ENCODE peak calls at places on chromosomes 3 and 15, in ten cellular contexts. One of them, this sample, is unnamed.

GRCh38 chr3:45153658-45154437 is 7.7 kb upstream of the CDCP1 start:
- DNase-seq in breast epithelium: no peak
- DNase-seq in B cell: no peak
- DNase-seq in LNCaP clone FGC: no peak
- DNase-seq in ovary: no peak
- DNase-seq in GM12878: no peak
- DNase-seq in brain microvascular endothelial cell: peak; percentile 56
- DNase-seq in GM10248: no peak
- DNase-seq in neural crest cell: no peak
- DNase-seq in CD4-positive, alpha-beta T cell: no peak
- DNase-seq in this sample: no peak

GRCh38 chr3:190117995-190118394 is 2.7 kb downstream of the P3H2 start:
- DNase-seq in breast epithelium: no peak
- DNase-seq in GM10248: no peak
- DNase-seq in B cell: no peak
- DNase-seq in GM12878: no peak
- DNase-seq in ovary: no peak
- DNase-seq in CD4-positive, alpha-beta T cell: no peak
- DNase-seq in neural crest cell: no peak
- DNase-seq in brain microvascular endothelial cell: no peak
- DNase-seq in LNCaP clone FGC: no peak
- DNase-seq in this sample: no peak

GRCh38 chr15:66774001-66774814 is 72.2 kb downstream of the SMAD6 start:
- DNase-seq in B cell: peak; percentile 83
- DNase-seq in breast epithelium: peak; percentile 89
- DNase-seq in ovary: peak; percentile 82
- DNase-seq in GM12878: no peak
- DNase-seq in brain microvascular endothelial cell: peak; percentile 59
- DNase-seq in neural crest cell: peak; percentile 92
- DNase-seq in LNCaP clone FGC: peak; percentile 23
- DNase-seq in CD4-positive, alpha-beta T cell: peak; percentile 29
- DNase-seq in GM10248: peak; percentile 80
- DNase-seq in this sample: peak; percentile 94

GRCh38 chr3:12336099-12336498 is 47.2 kb downstream of the PPARG start:
- DNase-seq in GM10248: no peak
- DNase-seq in ovary: no peak
- DNase-seq in breast epithelium: no peak
- DNase-seq in CD4-positive, alpha-beta T cell: no peak
- DNase-seq in neural crest cell: no peak
- DNase-seq in LNCaP clone FGC: no peak
- DNase-seq in B cell: no peak
- DNase-seq in brain microvascular endothelial cell: peak; percentile 9
- DNase-seq in GM12878: no peak
- DNase-seq in this sample: no peak

GRCh38 chr15:60727260-60727659 is 248.3 kb upstream of the ICE2 start:
- DNase-seq in GM10248: no peak
- DNase-seq in LNCaP clone FGC: no peak
- DNase-seq in brain microvascular endothelial cell: no peak
- DNase-seq in neural crest cell: no peak
- DNase-seq in ovary: no peak
- DNase-seq in breast epithelium: no peak
- DNase-seq in GM12878: no peak
- DNase-seq in B cell: no peak
- DNase-seq in CD4-positive, alpha-beta T cell: no peak
- DNase-seq in this sample: no peak

GRCh38 chr15:74034206-74034755 is 39.8 kb downstream of the PML start:
- DNase-seq in LNCaP clone FGC: no peak
- DNase-seq in GM10248: no peak
- DNase-seq in neural crest cell: no peak
- DNase-seq in GM12878: no peak
- DNase-seq in ovary: no peak
- DNase-seq in breast epithelium: no peak
- DNase-seq in CD4-positive, alpha-beta T cell: no peak
- DNase-seq in B cell: no peak
- DNase-seq in brain microvascular endothelial cell: no peak
- DNase-seq in this sample: no peak

GRCh38 chr3:31890742-31891469 is 90.2 kb downstream of the OSBPL10 start:
- DNase-seq in ovary: no peak
- DNase-seq in breast epithelium: no peak
- DNase-seq in brain microvascular endothelial cell: no peak
- DNase-seq in GM12878: no peak
- DNase-seq in neural crest cell: no peak
- DNase-seq in LNCaP clone FGC: no peak
- DNase-seq in GM10248: no peak
- DNase-seq in B cell: no peak
- DNase-seq in CD4-positive, alpha-beta T cell: no peak
- DNase-seq in this sample: no peak

GRCh38 chr15:58064119-58065010 is 1.1 kb downstream of the ALDH1A2 start:
- DNase-seq in GM12878: no peak
- DNase-seq in LNCaP clone FGC: no peak
- DNase-seq in ovary: no peak
- DNase-seq in GM10248: no peak
- DNase-seq in neural crest cell: no peak
- DNase-seq in breast epithelium: no peak
- DNase-seq in brain microvascular endothelial cell: no peak
- DNase-seq in CD4-positive, alpha-beta T cell: no peak
- DNase-seq in B cell: no peak
- DNase-seq in this sample: no peak

GRCh38 chr3:192920406-192920805 is 2.8 kb upstream of the MB21D2 start:
- DNase-seq in breast epithelium: no peak
- DNase-seq in LNCaP clone FGC: no peak
- DNase-seq in GM10248: no peak
- DNase-seq in B cell: no peak
- DNase-seq in ovary: no peak
- DNase-seq in neural crest cell: no peak
- DNase-seq in CD4-positive, alpha-beta T cell: no peak
- DNase-seq in GM12878: no peak
- DNase-seq in brain microvascular endothelial cell: no peak
- DNase-seq in this sample: no peak

GRCh38 chr15:68542771-68543544 is 35.8 kb upstream of the CORO2B start:
- DNase-seq in brain microvascular endothelial cell: peak; percentile 99
- DNase-seq in LNCaP clone FGC: no peak
- DNase-seq in ovary: peak; percentile 64
- DNase-seq in GM12878: no peak
- DNase-seq in B cell: no peak
- DNase-seq in CD4-positive, alpha-beta T cell: no peak
- DNase-seq in GM10248: no peak
- DNase-seq in neural crest cell: no peak
- DNase-seq in breast epithelium: peak; percentile 45
- DNase-seq in this sample: no peak

GRCh38 chr3:8665407-8665896 is 20.9 kb upstream of the SSUH2 start:
- DNase-seq in breast epithelium: no peak
- DNase-seq in brain microvascular endothelial cell: no peak
- DNase-seq in GM12878: peak; percentile 67
- DNase-seq in B cell: no peak
- DNase-seq in ovary: no peak
- DNase-seq in CD4-positive, alpha-beta T cell: no peak
- DNase-seq in LNCaP clone FGC: no peak
- DNase-seq in GM10248: peak; percentile 52
- DNase-seq in neural crest cell: no peak
- DNase-seq in this sample: no peak

DNA sequence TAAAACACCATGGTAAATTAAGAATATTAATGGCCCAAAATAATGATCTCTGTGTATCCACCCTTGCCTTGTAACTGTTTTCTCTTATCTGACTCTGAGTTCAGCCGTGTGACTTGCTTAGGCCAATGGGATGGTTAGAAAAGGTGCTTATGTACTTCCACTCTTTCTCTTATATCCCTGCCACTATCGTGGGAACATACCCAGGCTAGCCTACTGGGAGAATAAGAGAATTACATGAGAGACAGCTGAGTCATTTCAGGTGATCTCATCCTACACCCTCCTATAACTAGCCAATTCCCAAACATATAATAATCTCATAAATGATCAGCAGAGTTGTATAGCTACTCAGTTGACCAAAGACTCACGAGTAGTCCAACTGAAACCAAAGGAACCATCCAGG is 98.3 kb upstream of the ABI3BP start:
- DNase-seq in B cell: no peak
- DNase-seq in GM10248: no peak
- DNase-seq in breast epithelium: no peak
- DNase-seq in CD4-positive, alpha-beta T cell: no peak
- DNase-seq in GM12878: no peak
- DNase-seq in ovary: no peak
- DNase-seq in LNCaP clone FGC: no peak
- DNase-seq in brain microvascular endothelial cell: peak; percentile 37
- DNase-seq in neural crest cell: no peak
- DNase-seq in this sample: no peak
- TF ChIP-seq CTCF in B cell: no peak
- TF ChIP-seq CTCF in GM10248: no peak
- TF ChIP-seq CTCF in breast epithelium: no peak
- TF ChIP-seq CTCF in CD4-positive, alpha-beta T cell: no peak
- TF ChIP-seq CTCF in GM12878: no peak
- TF ChIP-seq CTCF in ovary: no peak
- TF ChIP-seq CTCF in LNCaP clone FGC: no peak
- TF ChIP-seq CTCF in brain microvascular endothelial cell: peak; percentile 20
- TF ChIP-seq CTCF in neural crest cell: no peak
- TF ChIP-seq CTCF in this sample: no peak

GRCh38 chr3:127407026-127407939 is 119.4 kb upstream of the PRR20G start:
- DNase-seq in GM12878: no peak
- DNase-seq in B cell: no peak
- DNase-seq in brain microvascular endothelial cell: no peak
- DNase-seq in CD4-positive, alpha-beta T cell: no peak
- DNase-seq in breast epithelium: peak; percentile 12
- DNase-seq in LNCaP clone FGC: no peak
- DNase-seq in neural crest cell: no peak
- DNase-seq in ovary: no peak
- DNase-seq in GM10248: no peak
- DNase-seq in this sample: no peak
- TF ChIP-seq CTCF in GM12878: no peak
- TF ChIP-seq CTCF in B cell: no peak
- TF ChIP-seq CTCF in brain microvascular endothelial cell: no peak
- TF ChIP-seq CTCF in CD4-positive, alpha-beta T cell: no peak
- TF ChIP-seq CTCF in breast epithelium: no peak
- TF ChIP-seq CTCF in LNCaP clone FGC: no peak
- TF ChIP-seq CTCF in neural crest cell: no peak
- TF ChIP-seq CTCF in ovary: no peak
- TF ChIP-seq CTCF in GM10248: no peak
- TF ChIP-seq CTCF in this sample: no peak

DNA sequence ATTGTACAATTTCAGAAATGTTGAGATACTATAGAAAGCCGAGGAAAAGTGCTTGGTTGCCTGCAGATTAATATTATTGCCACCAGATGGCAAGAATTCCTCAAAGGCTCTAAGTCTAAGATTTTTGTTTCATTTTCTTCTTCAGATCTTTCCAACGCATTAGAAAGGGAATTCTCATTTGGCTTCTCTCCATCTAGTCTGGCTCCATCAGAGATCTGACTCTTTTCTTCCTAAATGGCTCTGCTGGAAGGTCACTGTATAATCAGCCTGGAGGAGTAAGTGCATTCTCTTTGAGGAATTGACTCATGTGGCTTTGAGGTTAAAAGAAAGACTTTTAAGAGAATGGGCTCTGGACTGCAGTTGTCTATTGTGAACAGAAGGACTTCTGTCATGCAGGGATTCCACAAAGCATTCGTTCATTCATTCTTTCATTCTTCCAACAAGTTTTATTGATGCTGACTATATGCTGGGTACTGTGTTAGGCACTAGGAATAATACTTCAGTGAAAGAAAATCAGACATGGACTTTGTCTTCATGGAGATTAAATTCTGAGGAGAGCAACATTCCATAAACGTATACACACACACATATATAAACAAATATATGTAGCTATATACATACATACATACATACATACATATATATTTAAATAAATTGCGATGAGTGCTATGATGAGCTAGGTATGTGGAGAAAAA is 55.3 kb downstream of the SLC28A2 start:
- DNase-seq in CD4-positive, alpha-beta T cell: no peak
- DNase-seq in GM10248: peak; percentile 45
- DNase-seq in neural crest cell: no peak
- DNase-seq in GM12878: peak; percentile 31
- DNase-seq in LNCaP clone FGC: peak; percentile 45
- DNase-seq in breast epithelium: no peak
- DNase-seq in ovary: no peak
- DNase-seq in brain microvascular endothelial cell: peak; percentile 11
- DNase-seq in B cell: peak; percentile 43
- DNase-seq in this sample: no peak
- TF ChIP-seq CTCF in CD4-positive, alpha-beta T cell: peak; percentile 44
- TF ChIP-seq CTCF in GM10248: peak; percentile 33
- TF ChIP-seq CTCF in neural crest cell: peak; percentile 66
- TF ChIP-seq CTCF in GM12878: peak; percentile 39
- TF ChIP-seq CTCF in LNCaP clone FGC: peak; percentile 60
- TF ChIP-seq CTCF in breast epithelium: peak; percentile 64
- TF ChIP-seq CTCF in ovary: peak; percentile 47
- TF ChIP-seq CTCF in brain microvascular endothelial cell: peak; percentile 51
- TF ChIP-seq CTCF in B cell: peak; percentile 69
- TF ChIP-seq CTCF in this sample: peak; percentile 36

DNA sequence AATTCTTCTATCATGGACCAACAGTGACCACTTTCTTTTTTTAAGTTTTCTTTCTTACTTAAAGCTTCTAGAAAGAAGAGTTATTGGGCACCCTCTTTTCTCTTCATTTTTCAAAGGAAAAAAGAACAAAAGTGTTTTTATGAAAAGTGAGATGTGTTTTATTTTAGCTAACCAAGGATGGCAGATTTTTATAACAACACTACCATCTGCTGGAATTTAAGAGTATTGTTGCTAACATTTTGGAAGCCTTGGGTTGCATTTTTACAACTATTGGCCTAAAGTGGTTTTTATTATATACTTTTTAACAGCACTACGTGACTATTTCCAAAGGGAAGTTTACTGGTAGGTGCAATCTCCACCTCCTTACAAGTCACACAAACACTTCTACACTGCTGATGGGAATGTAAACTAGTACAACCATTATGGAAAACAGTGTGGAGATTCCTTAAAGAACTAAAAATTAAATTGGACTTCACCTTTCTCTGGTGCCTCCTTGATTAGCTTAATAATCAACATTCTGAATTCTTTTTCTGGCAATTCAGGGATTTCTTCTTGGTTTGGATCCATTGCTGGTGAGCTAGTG is 237.7 kb upstream of the AGTR1 start:
- DNase-seq in GM10248: peak; percentile 12
- DNase-seq in B cell: no peak
- DNase-seq in CD4-positive, alpha-beta T cell: no peak
- DNase-seq in LNCaP clone FGC: no peak
- DNase-seq in neural crest cell: no peak
- DNase-seq in GM12878: no peak
- DNase-seq in ovary: no peak
- DNase-seq in brain microvascular endothelial cell: no peak
- DNase-seq in breast epithelium: no peak
- DNase-seq in this sample: no peak
- TF ChIP-seq CTCF in GM10248: peak; percentile 30
- TF ChIP-seq CTCF in B cell: no peak
- TF ChIP-seq CTCF in CD4-positive, alpha-beta T cell: no peak
- TF ChIP-seq CTCF in LNCaP clone FGC: peak; percentile 35
- TF ChIP-seq CTCF in neural crest cell: peak; percentile 61
- TF ChIP-seq CTCF in GM12878: peak; percentile 5
- TF ChIP-seq CTCF in ovary: no peak
- TF ChIP-seq CTCF in brain microvascular endothelial cell: peak; percentile 3
- TF ChIP-seq CTCF in breast epithelium: no peak
- TF ChIP-seq CTCF in this sample: peak; percentile 29

This sample was measured in D721Med.